ENCODE peak calls at places on chromosomes 3 and 15, in nine cellular contexts. C, A, J, Y, D, K, S, Z and N are unnamed samples.

GRCh38 chr3:150061288-150062018 is 90.8 kb upstream of the PFN2 start:
- DNase-seq in Z (no peak), A (no peak), J (peak; percentile 81), D (no peak), S (no peak), Y (no peak), K (no peak), C (no peak), N (no peak)

GRCh38 chr3:72821170-72821781 is 27.0 kb downstream of the SHQ1 start:
- DNase-seq in A (peak; percentile 42), D (peak; percentile 63), Z (no peak), K (no peak), Y (no peak), C (no peak), S (peak; percentile 30), J (no peak), N (peak; percentile 25)

GRCh38 chr3:114872588-114872987 is 274.5 kb downstream of the ZBTB20 start:
- DNase-seq in J (no peak), Y (no peak), S (no peak), D (no peak), A (no peak), Z (no peak), K (no peak), C (no peak), N (no peak)

GRCh38 chr15:80367661-80368060 is 36.5 kb upstream of the ARNT2 start:
- DNase-seq in C (no peak), K (no peak), S (no peak), A (no peak), Y (no peak), D (no peak), J (no peak), Z (no peak), N (no peak)

GRCh38 chr3:170424879-170425278 is 6.2 kb downstream of the CLDN11 start:
- DNase-seq in C (no peak), J (no peak), S (no peak), A (no peak), D (no peak), Z (no peak), Y (no peak), K (no peak), N (no peak)

GRCh38 chr3:9278085-9278484 is 28.6 kb upstream of the SRGAP3 start:
- DNase-seq in J (no peak), S (no peak), Y (no peak), Z (no peak), D (no peak), A (no peak), K (no peak), C (no peak), N (no peak)

GRCh38 chr3:186515115-186515514 is 29.1 kb downstream of the CRYGS start:
- DNase-seq in A (no peak), S (no peak), Y (no peak), J (no peak), C (no peak), Z (no peak), D (no peak), K (no peak), N (no peak)

GRCh38 chr3:127822836-127823589 is 698 bp upstream of the MGLL start:
- DNase-seq in Y (peak; percentile 54), C (peak; percentile 84), S (no peak), J (peak; percentile 88), K (no peak), Z (peak; percentile 61), A (peak; percentile 82), D (no peak), N (no peak)

GRCh38 chr3:135056084-135056730 is 261.1 kb downstream of the EPHB1 start:
- DNase-seq in Z (no peak), J (no peak), S (no peak), D (no peak), A (no peak), Y (no peak), K (no peak), C (no peak), N (no peak)

GRCh38 chr15:51331141-51331540 is 7.3 kb downstream of the CYP19A1 start:
- DNase-seq in J (no peak), S (peak; percentile 4), Y (no peak), D (no peak), C (no peak), A (no peak), Z (no peak), K (no peak), N (no peak)

GRCh38 chr3:195028877-195029606 is 241.9 kb downstream of the XXYLT1 start:
- DNase-seq in Z (no peak), D (no peak), Y (peak; percentile 40), A (no peak), C (no peak), J (no peak), S (no peak), K (no peak), N (no peak)

GRCh38 chr3:37221407-37221806 is 47.0 kb upstream of the LRRFIP2 start:
- DNase-seq in K (no peak), D (no peak), S (peak; percentile 90), Y (no peak), J (no peak), Z (no peak), A (peak; percentile 60), C (no peak), N (no peak)

GRCh38 chr15:71752604-71753289 is 57.6 kb upstream of the NR2E3 start:
- DNase-seq in C (no peak), S (peak; percentile 98), K (no peak), D (peak; percentile 39), J (no peak), A (peak; percentile 76), Z (no peak), Y (no peak), N (peak; percentile 3)

GRCh38 chr3:111906667-111907066 is 47.6 kb downstream of the PHLDB2 start:
- DNase-seq in Y (no peak), J (no peak), C (no peak), A (no peak), K (no peak), S (no peak), D (no peak), Z (no peak), N (no peak)

GRCh38 chr3:38738630-38739395 is 77.2 kb downstream of the SCN10A start:
- DNase-seq in A (peak; percentile 52), C (no peak), Z (peak; percentile 81), D (peak; percentile 9), Y (no peak), J (no peak), S (peak; percentile 36), K (no peak), N (no peak)

GRCh38 chr15:28123408-28124023 is 24.4 kb upstream of the OCA2 start:
- DNase-seq in Y (peak; percentile 77), J (peak; percentile 68), A (peak; percentile 88), S (peak; percentile 74), C (peak; percentile 85), K (no peak), Z (peak; percentile 85), D (peak; percentile 20), N (peak; percentile 44)

GRCh38 chr15:45442497-45443135 is 64.3 kb upstream of the GATM start:
- DNase-seq in D (no peak), S (no peak), Z (no peak), J (no peak), Y (no peak), K (no peak), A (peak; percentile 73), C (no peak), N (no peak)

GRCh38 chr3:106114220-106114619 is 245.4 kb upstream of the CBLB start:
- DNase-seq in Z (no peak), J (no peak), C (no peak), Y (no peak), D (no peak), A (no peak), K (no peak), S (peak; percentile 70), N (no peak)